ENCODE peak calls at places on chromosomes 7 and 10, in nine cellular contexts. M is lower lobe of right lung, N is coronary artery, H is A549, L is colonic mucosa, W is endothelial cell, B is stomach, K is glutamatergic neuron, R is psoas muscle. X is an unnamed sample.

GRCh38 chr10:73076361-73077183 is 20.1 kb downstream of the P4HA1 start:
- DNase-seq in M (no peak), N (no peak), H (no peak), L (peak; percentile 62), W (no peak), B (peak; percentile 40), K (no peak), R (peak; percentile 46), X (no peak)

GRCh38 chr7:73999664-74000420 is 28.1 kb upstream of the ELN start:
- DNase-seq in M (no peak), N (peak; percentile 95), H (no peak), L (no peak), W (no peak), B (peak; percentile 66), K (no peak), R (peak; percentile 75), X (no peak)

GRCh38 chr7:2523461-2523905 is 3.9 kb downstream of the LFNG start:
- DNase-seq in M (peak; percentile 77), N (no peak), H (no peak), L (peak; percentile 70), W (no peak), B (peak; percentile 76), K (no peak), R (no peak), X (no peak)

GRCh38 chr7:139981533-139981932 is 81.2 kb downstream of the PARP12 start:
- DNase-seq in M (no peak), N (no peak), H (no peak), L (no peak), W (no peak), B (no peak), K (no peak), R (no peak), X (no peak)

GRCh38 chr10:88428442-88428841 is 154.7 kb downstream of the RNLS start:
- DNase-seq in M (no peak), N (no peak), H (peak; percentile 17), L (no peak), W (no peak), B (no peak), K (no peak), R (no peak), X (no peak)

GRCh38 chr7:23693224-23693623 is 13.2 kb downstream of the FAM221A start:
- DNase-seq in M (no peak), N (no peak), H (no peak), L (no peak), W (no peak), B (no peak), K (no peak), R (no peak), X (no peak)

GRCh38 chr7:85887133-85887532 is 700.3 kb upstream of the SEMA3D start:
- DNase-seq in M (no peak), N (no peak), H (no peak), L (no peak), W (no peak), B (no peak), K (no peak), R (no peak), X (no peak)

GRCh38 chr10:110462308-110463095 is 35.2 kb upstream of the DUSP5 start:
- DNase-seq in M (no peak), N (no peak), H (no peak), L (no peak), W (no peak), B (no peak), K (no peak), R (no peak), X (no peak)

GRCh38 chr7:111212857-111213523 is 122.1 kb downstream of the LRRN3 start:
- DNase-seq in M (no peak), N (no peak), H (no peak), L (no peak), W (no peak), B (no peak), K (no peak), R (no peak), X (no peak)

GRCh38 chr7:96080021-96080420 is 241.9 kb downstream of the SLC25A13 start:
- DNase-seq in M (no peak), N (no peak), H (no peak), L (no peak), W (no peak), B (no peak), K (no peak), R (no peak), X (no peak)

GRCh38 chr10:35584946-35585345 is 20.2 kb upstream of the GJD4 start:
- DNase-seq in M (no peak), N (no peak), H (no peak), L (no peak), W (no peak), B (no peak), K (no peak), R (no peak), X (no peak)

GRCh38 chr10:32171213-32171612 is 115.0 kb upstream of the KIF5B start:
- DNase-seq in M (no peak), N (no peak), H (no peak), L (peak; percentile 83), W (no peak), B (peak; percentile 91), K (no peak), R (no peak), X (no peak)

GRCh38 chr7:101952355-101953247 is 135.2 kb downstream of the CUX1 start:
- DNase-seq in M (no peak), N (no peak), H (peak; percentile 29), L (no peak), W (no peak), B (no peak), K (no peak), R (peak; percentile 27), X (no peak)

GRCh38 chr10:28496481-28496961 is 36.4 kb upstream of the WAC start:
- DNase-seq in M (no peak), N (no peak), H (no peak), L (no peak), W (no peak), B (no peak), K (no peak), R (no peak), X (no peak)

GRCh38 chr7:128145191-128145590 is 95.9 kb upstream of the LEP start:
- DNase-seq in M (no peak), N (peak; percentile 55), H (no peak), L (no peak), W (no peak), B (no peak), K (no peak), R (no peak), X (no peak)

GRCh38 chr10:49611815-49612512 is 1.9 kb downstream of the SLC18A3 start:
- DNase-seq in M (no peak), N (peak; percentile 54), H (no peak), L (no peak), W (no peak), B (no peak), K (no peak), R (no peak), X (peak; percentile 36)

GRCh38 chr7:80661729-80662128 is 23.3 kb downstream of the CD36 start:
- DNase-seq in M (no peak), N (no peak), H (no peak), L (no peak), W (no peak), B (no peak), K (no peak), R (no peak), X (no peak)

GRCh38 chr10:27745380-27745718 is 270 bp downstream of the MKX start:
- DNase-seq in M (no peak), N (no peak), H (no peak), L (no peak), W (no peak), B (no peak), K (no peak), R (no peak), X (no peak)

GRCh38 chr7:42886866-42887509 is 24.9 kb downstream of the C7orf25 start:
- DNase-seq in M (no peak), N (no peak), H (no peak), L (no peak), W (no peak), B (no peak), K (no peak), R (no peak), X (no peak)
- TF ChIP-seq CTCF in M (no peak), N (no peak), H (no peak), L (no peak), W (no peak), B (no peak), K (no peak), R (no peak), X (no peak)

GRCh38 chr10:93074137-93074596 is 474 bp downstream of the CYP26A1 start:
- DNase-seq in M (no peak), N (no peak), H (peak; percentile 61), L (no peak), W (peak; percentile 40), B (no peak), K (peak; percentile 45), R (no peak), X (no peak)

GRCh38 chr10:93073539-93074136 is at the start of gene CYP26A1:
- DNase-seq in M (no peak), N (no peak), H (peak; percentile 51), L (no peak), W (no peak), B (no peak), K (no peak), R (no peak), X (peak; percentile 42)

GRCh38 chr10:93072713-93073538 is 767 bp upstream of the CYP26A1 start:
- DNase-seq in M (no peak), N (no peak), H (no peak), L (no peak), W (no peak), B (no peak), K (no peak), R (no peak), X (peak; percentile 38)

GRCh38 chr10:93075369-93076221 is 1.9 kb downstream of the CYP26A1 start:
- DNase-seq in M (no peak), N (peak; percentile 41), H (no peak), L (no peak), W (no peak), B (no peak), K (no peak), R (no peak), X (peak; percentile 38)

GRCh38 chr10:93074597-93075368 is 1.1 kb downstream of the CYP26A1 start:
- DNase-seq in M (no peak), N (peak; percentile 53), H (no peak), L (no peak), W (no peak), B (no peak), K (peak; percentile 42), R (no peak), X (peak; percentile 27)
- TF ChIP-seq CTCF in M (no peak), N (no peak), H (no peak), L (no peak), W (no peak), B (no peak), K (no peak), R (no peak), X (no peak)

GRCh38 chr10:91745086-91745831 is 53.0 kb upstream of the TNKS2 start:
- DNase-seq in M (no peak), N (no peak), H (peak; percentile 22), L (no peak), W (peak; percentile 26), B (peak; percentile 39), K (no peak), R (no peak), X (no peak)
- TF ChIP-seq CTCF in M (no peak), N (no peak), H (peak; percentile 65), L (no peak), W (no peak), B (no peak), K (no peak), R (peak; percentile 45), X (peak; percentile 43)

DNA sequence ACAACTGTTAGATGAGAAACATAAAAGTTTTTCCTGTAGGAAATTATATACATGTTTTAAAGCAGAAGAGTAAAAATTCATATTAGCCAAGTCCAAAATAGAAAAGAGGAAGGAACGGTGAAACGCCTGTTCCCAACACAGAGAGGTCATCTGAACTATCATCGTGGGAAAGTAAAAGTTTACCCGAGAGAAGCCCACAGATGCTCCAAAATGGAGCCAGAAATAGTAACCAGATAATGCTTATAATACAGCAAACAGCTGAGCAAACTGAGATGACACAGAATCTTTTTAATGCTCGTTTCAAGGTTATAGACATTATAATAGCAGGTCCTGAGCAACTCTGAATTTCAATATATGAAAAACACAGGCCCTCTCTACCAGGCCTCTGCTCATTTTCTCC is 24.5 kb downstream of the FRMD4A start:
- DNase-seq in M (no peak), N (no peak), H (no peak), L (no peak), W (no peak), B (no peak), K (no peak), R (no peak), X (no peak)
- TF ChIP-seq CTCF in M (no peak), N (no peak), H (no peak), L (no peak), W (no peak), B (no peak), K (no peak), R (no peak), X (no peak)